ENCODE peak calls at places on chromosomes 11 and 22, in six cellular contexts. One of them, this sample, is unnamed.

GRCh38 chr11:17719940-17720795 is 797 bp downstream of the MYOD1 start:
- DNase-seq in M059J: no peak
- DNase-seq in activated naive CD4-positive, alpha-beta T cell: no peak
- DNase-seq in ELR: peak; percentile 22
- DNase-seq in stimulated activated CD4-positive, alpha-beta T cell treated with anti-CD3 and anti-CD28 coated beads, Interleukin-2, amount 100 ng/mL, for 48 hours: no peak
- DNase-seq in memory B cell: no peak
- DNase-seq in this sample: no peak

GRCh38 chr11:100774132-100774531 is 87.0 kb downstream of the ARHGAP42 start:
- DNase-seq in stimulated activated CD4-positive, alpha-beta T cell treated with anti-CD3 and anti-CD28 coated beads, Interleukin-2, amount 100 ng/mL, for 48 hours: no peak
- DNase-seq in activated naive CD4-positive, alpha-beta T cell: no peak
- DNase-seq in memory B cell: no peak
- DNase-seq in ELR: no peak
- DNase-seq in M059J: no peak
- DNase-seq in this sample: no peak

GRCh38 chr11:10118830-10119229 is 175.2 kb downstream of the SBF2 start:
- DNase-seq in ELR: no peak
- DNase-seq in memory B cell: no peak
- DNase-seq in stimulated activated CD4-positive, alpha-beta T cell treated with anti-CD3 and anti-CD28 coated beads, Interleukin-2, amount 100 ng/mL, for 48 hours: no peak
- DNase-seq in activated naive CD4-positive, alpha-beta T cell: no peak
- DNase-seq in M059J: no peak
- DNase-seq in this sample: no peak

GRCh38 chr22:21568207-21569075 is 927 bp downstream of the UBE2L3 start:
- DNase-seq in stimulated activated CD4-positive, alpha-beta T cell treated with anti-CD3 and anti-CD28 coated beads, Interleukin-2, amount 100 ng/mL, for 48 hours: no peak
- DNase-seq in ELR: peak; percentile 64
- DNase-seq in M059J: peak; percentile 19
- DNase-seq in memory B cell: no peak
- DNase-seq in activated naive CD4-positive, alpha-beta T cell: no peak
- DNase-seq in this sample: no peak

GRCh38 chr11:74226907-74227306 is 55.8 kb downstream of the PPME1 start:
- DNase-seq in M059J: peak; percentile 3
- DNase-seq in ELR: no peak
- DNase-seq in activated naive CD4-positive, alpha-beta T cell: no peak
- DNase-seq in stimulated activated CD4-positive, alpha-beta T cell treated with anti-CD3 and anti-CD28 coated beads, Interleukin-2, amount 100 ng/mL, for 48 hours: no peak
- DNase-seq in memory B cell: no peak
- DNase-seq in this sample: no peak

GRCh38 chr22:40434745-40435144 is 64.4 kb downstream of the SGSM3 start:
- DNase-seq in stimulated activated CD4-positive, alpha-beta T cell treated with anti-CD3 and anti-CD28 coated beads, Interleukin-2, amount 100 ng/mL, for 48 hours: no peak
- DNase-seq in M059J: no peak
- DNase-seq in memory B cell: no peak
- DNase-seq in activated naive CD4-positive, alpha-beta T cell: no peak
- DNase-seq in ELR: no peak
- DNase-seq in this sample: no peak

GRCh38 chr11:68806931-68807844 is 34.5 kb downstream of the CPT1A start:
- DNase-seq in stimulated activated CD4-positive, alpha-beta T cell treated with anti-CD3 and anti-CD28 coated beads, Interleukin-2, amount 100 ng/mL, for 48 hours: no peak
- DNase-seq in M059J: peak; percentile 85
- DNase-seq in ELR: peak; percentile 57
- DNase-seq in memory B cell: no peak
- DNase-seq in activated naive CD4-positive, alpha-beta T cell: no peak
- DNase-seq in this sample: peak; percentile 54

GRCh38 chr22:38482662-38483308 is 14.9 kb downstream of the KDELR3 start:
- DNase-seq in activated naive CD4-positive, alpha-beta T cell: no peak
- DNase-seq in memory B cell: no peak
- DNase-seq in ELR: no peak
- DNase-seq in M059J: no peak
- DNase-seq in stimulated activated CD4-positive, alpha-beta T cell treated with anti-CD3 and anti-CD28 coated beads, Interleukin-2, amount 100 ng/mL, for 48 hours: no peak
- DNase-seq in this sample: no peak

GRCh38 chr11:68962527-68963250 is 18.1 kb downstream of the MRGPRD start:
- DNase-seq in ELR: no peak
- DNase-seq in memory B cell: no peak
- DNase-seq in stimulated activated CD4-positive, alpha-beta T cell treated with anti-CD3 and anti-CD28 coated beads, Interleukin-2, amount 100 ng/mL, for 48 hours: no peak
- DNase-seq in M059J: peak; percentile 23
- DNase-seq in activated naive CD4-positive, alpha-beta T cell: no peak
- DNase-seq in this sample: no peak

GRCh38 chr11:121032546-121032945 is 8.6 kb downstream of the TBCEL start:
- DNase-seq in stimulated activated CD4-positive, alpha-beta T cell treated with anti-CD3 and anti-CD28 coated beads, Interleukin-2, amount 100 ng/mL, for 48 hours: no peak
- DNase-seq in M059J: no peak
- DNase-seq in memory B cell: no peak
- DNase-seq in ELR: peak; percentile 3
- DNase-seq in activated naive CD4-positive, alpha-beta T cell: no peak
- DNase-seq in this sample: no peak

GRCh38 chr11:13012037-13012693 is 3.0 kb downstream of the RASSF10 start:
- DNase-seq in activated naive CD4-positive, alpha-beta T cell: no peak
- DNase-seq in M059J: no peak
- DNase-seq in stimulated activated CD4-positive, alpha-beta T cell treated with anti-CD3 and anti-CD28 coated beads, Interleukin-2, amount 100 ng/mL, for 48 hours: no peak
- DNase-seq in ELR: no peak
- DNase-seq in memory B cell: no peak
- DNase-seq in this sample: peak; percentile 13

GRCh38 chr22:30459206-30460052 is 12.4 kb downstream of the SEC14L3 start:
- DNase-seq in activated naive CD4-positive, alpha-beta T cell: no peak
- DNase-seq in M059J: peak; percentile 25
- DNase-seq in ELR: peak; percentile 37
- DNase-seq in memory B cell: no peak
- DNase-seq in stimulated activated CD4-positive, alpha-beta T cell treated with anti-CD3 and anti-CD28 coated beads, Interleukin-2, amount 100 ng/mL, for 48 hours: no peak
- DNase-seq in this sample: peak; percentile 58

GRCh38 chr22:36419177-36419911 is 31.6 kb upstream of the MYH9 start:
- DNase-seq in M059J: peak; percentile 67
- DNase-seq in ELR: peak; percentile 56
- DNase-seq in stimulated activated CD4-positive, alpha-beta T cell treated with anti-CD3 and anti-CD28 coated beads, Interleukin-2, amount 100 ng/mL, for 48 hours: no peak
- DNase-seq in activated naive CD4-positive, alpha-beta T cell: no peak
- DNase-seq in memory B cell: no peak
- DNase-seq in this sample: peak; percentile 20

This sample was measured in epithelial cell of esophagus.